ENCODE peak calls at places on chromosomes 5 and 9, in ten cellular contexts. Q, H, L, K, F, R, U, W, T and O are unnamed samples.

GRCh38 chr5:15834596-15835245 is 334.7 kb downstream of the FBXL7 start:
- DNase-seq in Q (peak), H (no peak), L (peak), K (no peak), F (no peak), R (no peak), U (no peak), W (peak), T (no peak), O (no peak)

GRCh38 chr5:28328691-28329090 is 1290.3 kb upstream of the CDH9 start:
- DNase-seq in Q (peak), H (no peak), L (no peak), K (no peak), F (no peak), R (no peak), U (no peak), W (no peak), T (no peak), O (no peak)

GRCh38 chr5:127950707-127951356 is 132.7 kb upstream of the SLC12A2 start:
- DNase-seq in Q (no peak), H (no peak), L (peak), K (no peak), F (no peak), R (no peak), U (no peak), W (no peak), T (no peak), O (no peak)

GRCh38 chr9:84324811-84325210 is 15.7 kb downstream of the SLC28A3 start:
- DNase-seq in Q (no peak), H (no peak), L (no peak), K (no peak), F (no peak), R (no peak), U (no peak), W (no peak), T (no peak), O (no peak)

GRCh38 chr5:90182726-90183125 is 226.8 kb downstream of the CETN3 start:
- DNase-seq in Q (no peak), H (no peak), L (no peak), K (no peak), F (no peak), R (no peak), U (no peak), W (no peak), T (no peak), O (no peak)

GRCh38 chr9:36748322-36748899 is 175.7 kb downstream of the MELK start:
- DNase-seq in Q (peak), H (peak), L (peak), K (no peak), F (no peak), R (peak), U (no peak), W (no peak), T (peak), O (peak)

GRCh38 chr5:75844301-75844700 is 127.1 kb upstream of the POC5 start:
- DNase-seq in Q (no peak), H (no peak), L (no peak), K (no peak), F (no peak), R (no peak), U (no peak), W (no peak), T (no peak), O (no peak)

GRCh38 chr5:139137703-139138102 is 60.5 kb downstream of the SIL1 start:
- DNase-seq in Q (peak), H (no peak), L (no peak), K (peak), F (no peak), R (peak), U (no peak), W (no peak), T (no peak), O (no peak)

GRCh38 chr5:40033411-40033810 is 608.6 kb upstream of the DAB2 start:
- DNase-seq in Q (no peak), H (no peak), L (no peak), K (no peak), F (no peak), R (no peak), U (peak), W (no peak), T (no peak), O (no peak)